ENCODE peak calls at places on chromosomes 1 and 21, in eight cellular contexts. D, Y, S, F, I, T, H and Q are unnamed samples.

GRCh38 chr1:27235827-27236226 is 1.4 kb downstream of the WDTC1 start:
- DNase-seq in I (no peak), Y (no peak), H (peak; percentile 7), S (no peak), D (no peak), F (no peak), T (no peak), Q (no peak)

GRCh38 chr1:59814180-59814900 is 409 bp upstream of the HOOK1 start:
- DNase-seq in I (peak; percentile 94), S (peak; percentile 95), H (peak; percentile 94), T (peak; percentile 98), Y (peak; percentile 96), D (no peak), F (peak; percentile 68), Q (peak; percentile 86)

GRCh38 chr21:14737922-14738321 is 191.8 kb upstream of the SAMSN1 start:
- DNase-seq in H (peak; percentile 44), F (no peak), Y (peak; percentile 7), I (peak; percentile 76), D (no peak), S (peak; percentile 31), T (no peak), Q (no peak)

GRCh38 chr1:206856674-206857464 is 8.6 kb upstream of the IL20 start:
- DNase-seq in S (no peak), H (no peak), I (peak; percentile 46), T (peak; percentile 64), F (no peak), Y (no peak), D (no peak), Q (peak; percentile 9)

GRCh38 chr1:150507912-150508864 is at the start of gene ECM1:
- DNase-seq in D (peak; percentile 74), H (no peak), I (no peak), F (peak; percentile 33), Y (no peak), T (peak; percentile 68), S (peak; percentile 33), Q (no peak)

GRCh38 chr1:98044071-98044697 is 123.3 kb upstream of the DPYD start:
- DNase-seq in S (no peak), F (no peak), H (no peak), T (peak; percentile 48), I (peak; percentile 31), Y (no peak), D (no peak), Q (no peak)

GRCh38 chr1:32063261-32063681 is 9.5 kb upstream of the TMEM39B start:
- DNase-seq in S (no peak), F (no peak), H (no peak), I (peak; percentile 74), T (peak; percentile 49), D (peak; percentile 52), Y (no peak), Q (peak; percentile 24)

GRCh38 chr1:208216806-208217205 is 27.4 kb downstream of the PLXNA2 start:
- DNase-seq in D (no peak), Y (no peak), H (no peak), S (no peak), T (peak; percentile 47), F (no peak), I (no peak), Q (no peak)

GRCh38 chr1:19179597-19180271 is 30.3 kb downstream of the UBR4 start:
- DNase-seq in D (peak; percentile 12), F (no peak), T (no peak), S (no peak), H (peak; percentile 20), I (peak; percentile 55), Y (no peak), Q (no peak)

GRCh38 chr1:174359454-174359805 is 88.3 kb upstream of the GPR52 start:
- DNase-seq in F (no peak), S (no peak), I (no peak), H (no peak), D (no peak), T (no peak), Y (no peak), Q (no peak)

DNA sequence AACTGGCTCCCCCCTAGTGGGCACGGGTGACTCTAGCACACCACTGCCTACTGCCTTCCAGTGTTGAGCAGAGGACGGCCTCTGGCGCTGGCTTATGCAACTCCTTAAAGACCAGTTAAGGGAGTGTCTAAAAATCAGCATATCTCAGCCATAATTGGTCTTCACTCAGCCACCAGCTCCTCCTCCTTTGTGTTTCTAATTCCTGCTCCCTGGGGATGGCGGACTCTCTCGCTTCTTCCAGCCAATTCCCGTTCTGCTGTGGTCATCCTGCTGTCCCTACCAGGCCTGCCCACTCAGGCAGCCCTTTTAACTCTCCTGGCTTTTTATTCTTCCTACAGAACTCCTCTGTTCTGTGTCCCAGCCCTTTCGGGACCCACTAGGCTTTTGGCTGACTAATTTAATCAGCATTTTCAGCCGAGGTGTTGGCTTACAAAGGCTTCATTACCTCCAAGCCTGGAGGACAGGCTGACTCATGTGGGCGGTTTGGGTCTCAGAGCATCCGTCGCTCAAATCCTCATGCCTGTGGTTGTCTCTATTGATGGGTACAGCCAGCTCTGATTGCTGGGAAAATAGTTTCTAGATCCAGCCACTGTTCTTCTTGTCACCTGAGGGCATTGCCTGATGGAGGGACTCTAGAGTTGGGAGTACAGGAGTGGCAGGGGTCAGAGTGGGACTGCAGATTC is 332.5 kb downstream of the CAMTA1 start:
- DNase-seq in I (peak; percentile 87), Y (peak; percentile 23), S (no peak), H (peak; percentile 64), T (peak; percentile 84), D (peak; percentile 97), F (no peak), Q (no peak)
- TF ChIP-seq CTCF in I (no peak), Y (no peak), S (no peak), H (peak; percentile 32), T (no peak), D (peak; percentile 49), F (no peak), Q (no peak)

DNA sequence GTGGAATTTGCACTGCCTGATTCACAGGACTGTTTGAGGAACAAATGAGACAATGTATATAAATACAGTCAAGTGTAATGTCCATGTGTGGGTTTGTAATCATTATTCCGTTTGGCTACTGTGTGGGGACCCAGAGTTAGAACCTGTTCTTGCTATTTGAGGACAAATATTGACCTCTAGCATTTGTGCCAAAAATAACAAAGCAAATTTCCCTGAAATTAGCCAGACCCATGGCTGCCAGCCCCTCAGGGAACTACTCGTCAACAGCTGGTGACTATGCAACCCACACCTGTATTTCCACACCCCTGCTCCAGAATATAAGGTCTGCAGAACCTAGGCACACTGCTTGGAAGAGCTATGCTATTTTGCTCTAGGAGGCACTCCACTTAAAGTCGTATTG is 70.7 kb downstream of the KCNJ6 start:
- DNase-seq in S (peak; percentile 49), T (no peak), Y (peak; percentile 74), D (no peak), H (no peak), F (no peak), I (no peak), Q (no peak)
- H3K27me3 ChIP-seq in S (peaks cover 4% of the 10 kb centered on the region), T (no peaks in the 10 kb centered on the region), Y (no peaks in the 10 kb centered on the region), D (no peaks in the 10 kb centered on the region), H (no peaks in the 10 kb centered on the region), F (peaks cover 24% of the 10 kb centered on the region), I (no peaks in the 10 kb centered on the region), Q (no peaks in the 10 kb centered on the region)

GRCh38 chr1:11069233-11069950 is 9.6 kb upstream of the SRM start:
- DNase-seq in I (no peak), H (no peak), F (no peak), D (no peak), Y (no peak), T (no peak), S (no peak), Q (no peak)
- H3K36me3 ChIP-seq in I (peaks cover 53% of the 10 kb centered on the region), H (peaks cover 9% of the 10 kb centered on the region), F (peaks cover 98% of the 10 kb centered on the region), D (peaks cover 57% of the 10 kb centered on the region), Y (peaks cover 35% of the 10 kb centered on the region), T (peaks cover 93% of the 10 kb centered on the region), S (peaks cover 100% of the 10 kb centered on the region), Q (peaks cover 45% of the 10 kb centered on the region)

GRCh38 chr1:65165269-65166002 is 17.4 kb downstream of the AK4 start:
- DNase-seq in F (peak; percentile 21), D (no peak), S (no peak), Y (no peak), H (no peak), I (peak; percentile 50), T (peak; percentile 84), Q (peak; percentile 16)
- TF ChIP-seq CTCF in F (no peak), D (no peak), S (no peak), Y (no peak), H (no peak), I (no peak), T (no peak), Q (no peak)

GRCh38 chr1:11641776-11642305 is 12.4 kb downstream of the FBXO2 start:
- DNase-seq in H (peak; percentile 66), F (no peak), Y (no peak), T (no peak), D (no peak), S (no peak), I (no peak), Q (no peak)

GRCh38 chr1:11640944-11641343 is 13.3 kb downstream of the FBXO2 start:
- DNase-seq in F (no peak), T (no peak), Y (no peak), I (no peak), H (no peak), D (no peak), S (no peak), Q (no peak)

GRCh38 chr1:11640101-11640500 is 14.1 kb downstream of the FBXO2 start:
- DNase-seq in F (no peak), S (no peak), H (no peak), T (no peak), D (no peak), Y (no peak), I (no peak), Q (no peak)

GRCh38 chr1:11638121-11638520 is 16.1 kb downstream of the FBXO2 start:
- DNase-seq in Y (no peak), I (peak; percentile 51), D (no peak), T (no peak), H (no peak), F (no peak), S (no peak), Q (no peak)

GRCh38 chr1:11639372-11639771 is 14.9 kb downstream of the FBXO2 start:
- DNase-seq in T (no peak), S (no peak), Y (no peak), I (no peak), D (no peak), F (no peak), H (no peak), Q (no peak)
- H3K27me3 ChIP-seq in T (no peaks in the 10 kb centered on the region), S (peaks cover 78% of the 10 kb centered on the region), Y (no peaks in the 10 kb centered on the region), I (no peaks in the 10 kb centered on the region), D (peaks cover 15% of the 10 kb centered on the region), F (peaks cover 70% of the 10 kb centered on the region), H (no peaks in the 10 kb centered on the region), Q (no peaks in the 10 kb centered on the region)